ENCODE peak calls at places on chromosome 2, in four cellular contexts. F, P, U and H are unnamed samples.

GRCh38 chr2:43158259-43158880 is 68.0 kb downstream of the ZFP36L2 start:
- DNase-seq in F (peak), U (peak), P (no peak), H (peak)

GRCh38 chr2:42622943-42623676 is 54.7 kb downstream of the MTA3 start:
- DNase-seq in U (no peak), P (no peak), F (no peak), H (peak)

GRCh38 chr2:73009177-73009839 is 62.2 kb downstream of the SFXN5 start:
- DNase-seq in U (no peak), P (no peak), F (no peak), H (no peak)

GRCh38 chr2:118222643-118223486 is 134.6 kb downstream of the INSIG2 start:
- DNase-seq in U (no peak), F (no peak), P (no peak), H (no peak)

GRCh38 chr2:119426801-119427395 is 4.8 kb upstream of the TMEM37 start:
- DNase-seq in U (no peak), F (no peak), P (no peak), H (no peak)

GRCh38 chr2:236712961-236713673 is 143.5 kb downstream of the ACKR3 start:
- DNase-seq in P (no peak), U (no peak), F (no peak), H (no peak)

GRCh38 chr2:33395660-33396249 is 80.7 kb upstream of the RASGRP3 start:
- DNase-seq in U (peak), F (no peak), P (peak), H (peak)

GRCh38 chr2:160332318-160332717 is 132.2 kb upstream of the ITGB6 start:
- DNase-seq in F (no peak), U (peak), P (no peak), H (peak)

GRCh38 chr2:232126301-232127085 is 165.0 kb downstream of the DIS3L2 start:
- DNase-seq in P (no peak), F (no peak), U (no peak), H (no peak)

GRCh38 chr2:160680294-160680693 is 186.7 kb upstream of the RBMS1 start:
- DNase-seq in F (no peak), P (no peak), U (no peak), H (no peak)

GRCh38 chr2:9751831-9752230 is 91.4 kb upstream of the TAF1B start:
- DNase-seq in F (no peak), P (no peak), U (no peak), H (no peak)

GRCh38 chr2:75003276-75003675 is 44.8 kb downstream of the POLE4 start:
- DNase-seq in P (no peak), U (no peak), F (no peak), H (no peak)

GRCh38 chr2:29923110-29923721 is 1.8 kb upstream of the ALK start:
- DNase-seq in F (peak), P (peak), U (peak), H (peak)

GRCh38 chr2:238183846-238184245 is 19.6 kb downstream of the ILKAP start:
- DNase-seq in P (no peak), U (no peak), F (no peak), H (no peak)